ENCODE peak calls at places on chromosomes 12 and 14, in eight cellular contexts. One of them, this sample, is unnamed.

GRCh38 chr14:57871487-57872080 is 5.7 kb upstream of the SLC35F4 start:
- DNase-seq in tibial artery: no peak
- DNase-seq in GM12865: peak; percentile 43
- DNase-seq in bronchial epithelial cell: peak; percentile 39
- DNase-seq in BJ: no peak
- DNase-seq in choroid plexus epithelial cell: peak; percentile 60
- DNase-seq in uterus: no peak
- DNase-seq in lower lobe of right lung: no peak
- DNase-seq in this sample: peak; percentile 18

GRCh38 chr14:105944632-105945610 is 418.5 kb downstream of the TMEM121 start:
- DNase-seq in tibial artery: peak; percentile 63
- DNase-seq in GM12865: peak; percentile 86
- DNase-seq in lower lobe of right lung: peak; percentile 80
- DNase-seq in bronchial epithelial cell: no peak
- DNase-seq in choroid plexus epithelial cell: no peak
- DNase-seq in BJ: no peak
- DNase-seq in uterus: no peak
- DNase-seq in this sample: peak; percentile 76

GRCh38 chr12:127270193-127270592 is 996.8 kb upstream of the TMEM132C start:
- DNase-seq in lower lobe of right lung: no peak
- DNase-seq in bronchial epithelial cell: peak; percentile 89
- DNase-seq in GM12865: no peak
- DNase-seq in choroid plexus epithelial cell: peak; percentile 73
- DNase-seq in uterus: no peak
- DNase-seq in BJ: no peak
- DNase-seq in tibial artery: no peak
- DNase-seq in this sample: no peak

GRCh38 chr14:23385840-23386657 is 9.2 kb downstream of the CMTM5 start:
- DNase-seq in choroid plexus epithelial cell: no peak
- DNase-seq in tibial artery: no peak
- DNase-seq in GM12865: no peak
- DNase-seq in BJ: no peak
- DNase-seq in uterus: no peak
- DNase-seq in lower lobe of right lung: no peak
- DNase-seq in bronchial epithelial cell: no peak
- DNase-seq in this sample: no peak

GRCh38 chr12:14828896-14829295 is 14.4 kb downstream of the ART4 start:
- DNase-seq in GM12865: peak; percentile 42
- DNase-seq in BJ: no peak
- DNase-seq in bronchial epithelial cell: peak; percentile 33
- DNase-seq in choroid plexus epithelial cell: peak; percentile 77
- DNase-seq in uterus: no peak
- DNase-seq in tibial artery: no peak
- DNase-seq in lower lobe of right lung: no peak
- DNase-seq in this sample: peak; percentile 18

GRCh38 chr14:70873627-70874026 is 33.6 kb upstream of the PCNX1 start:
- DNase-seq in bronchial epithelial cell: no peak
- DNase-seq in BJ: no peak
- DNase-seq in lower lobe of right lung: no peak
- DNase-seq in tibial artery: no peak
- DNase-seq in choroid plexus epithelial cell: no peak
- DNase-seq in GM12865: peak; percentile 54
- DNase-seq in uterus: no peak
- DNase-seq in this sample: no peak

GRCh38 chr14:34684578-34684977 is 29.8 kb downstream of the CFL2 start:
- DNase-seq in lower lobe of right lung: no peak
- DNase-seq in uterus: no peak
- DNase-seq in bronchial epithelial cell: no peak
- DNase-seq in BJ: no peak
- DNase-seq in tibial artery: no peak
- DNase-seq in GM12865: no peak
- DNase-seq in choroid plexus epithelial cell: peak; percentile 80
- DNase-seq in this sample: no peak

GRCh38 chr14:100671386-100671901 is 55.2 kb upstream of the DLK1 start:
- DNase-seq in bronchial epithelial cell: no peak
- DNase-seq in GM12865: no peak
- DNase-seq in uterus: no peak
- DNase-seq in choroid plexus epithelial cell: no peak
- DNase-seq in lower lobe of right lung: no peak
- DNase-seq in tibial artery: no peak
- DNase-seq in BJ: no peak
- DNase-seq in this sample: no peak

GRCh38 chr14:89027097-89027740 is 202.8 kb downstream of the TTC8 start:
- DNase-seq in lower lobe of right lung: peak; percentile 69
- DNase-seq in tibial artery: peak; percentile 71
- DNase-seq in uterus: peak; percentile 23
- DNase-seq in choroid plexus epithelial cell: peak; percentile 42
- DNase-seq in bronchial epithelial cell: no peak
- DNase-seq in GM12865: peak; percentile 68
- DNase-seq in BJ: no peak
- DNase-seq in this sample: peak; percentile 92

GRCh38 chr12:107488666-107489065 is 196.9 kb upstream of the PWP1 start:
- DNase-seq in uterus: no peak
- DNase-seq in GM12865: no peak
- DNase-seq in bronchial epithelial cell: no peak
- DNase-seq in choroid plexus epithelial cell: peak; percentile 69
- DNase-seq in BJ: no peak
- DNase-seq in lower lobe of right lung: no peak
- DNase-seq in tibial artery: no peak
- DNase-seq in this sample: no peak

GRCh38 chr14:21087294-21088091 is 11.0 kb downstream of the ZNF219 start:
- DNase-seq in tibial artery: no peak
- DNase-seq in GM12865: peak; percentile 78
- DNase-seq in choroid plexus epithelial cell: peak; percentile 98
- DNase-seq in bronchial epithelial cell: peak; percentile 84
- DNase-seq in lower lobe of right lung: no peak
- DNase-seq in uterus: no peak
- DNase-seq in BJ: peak; percentile 76
- DNase-seq in this sample: peak; percentile 62

GRCh38 chr14:65169351-65169750 is 67.0 kb upstream of the MAX start:
- DNase-seq in BJ: no peak
- DNase-seq in tibial artery: no peak
- DNase-seq in bronchial epithelial cell: peak; percentile 50
- DNase-seq in lower lobe of right lung: no peak
- DNase-seq in GM12865: peak; percentile 95
- DNase-seq in choroid plexus epithelial cell: peak; percentile 66
- DNase-seq in uterus: no peak
- DNase-seq in this sample: peak; percentile 80

GRCh38 chr12:65364021-65364420 is 85.5 kb downstream of the MSRB3 start:
- DNase-seq in tibial artery: no peak
- DNase-seq in GM12865: no peak
- DNase-seq in choroid plexus epithelial cell: peak; percentile 33
- DNase-seq in BJ: no peak
- DNase-seq in lower lobe of right lung: no peak
- DNase-seq in uterus: no peak
- DNase-seq in bronchial epithelial cell: no peak
- DNase-seq in this sample: no peak

GRCh38 chr12:122090759-122091535 is 12.4 kb downstream of the MLXIP start:
- DNase-seq in BJ: peak; percentile 89
- DNase-seq in lower lobe of right lung: no peak
- DNase-seq in bronchial epithelial cell: no peak
- DNase-seq in tibial artery: peak; percentile 77
- DNase-seq in GM12865: no peak
- DNase-seq in choroid plexus epithelial cell: peak; percentile 95
- DNase-seq in uterus: peak; percentile 68
- DNase-seq in this sample: no peak

GRCh38 chr14:82911930-82912329 is 1378.3 kb upstream of the SEL1L start:
- DNase-seq in bronchial epithelial cell: no peak
- DNase-seq in tibial artery: no peak
- DNase-seq in uterus: no peak
- DNase-seq in choroid plexus epithelial cell: no peak
- DNase-seq in BJ: no peak
- DNase-seq in lower lobe of right lung: no peak
- DNase-seq in GM12865: no peak
- DNase-seq in this sample: no peak

GRCh38 chr14:29035129-29035528 is 268.5 kb downstream of the FOXG1 start:
- DNase-seq in BJ: no peak
- DNase-seq in choroid plexus epithelial cell: no peak
- DNase-seq in bronchial epithelial cell: no peak
- DNase-seq in uterus: no peak
- DNase-seq in GM12865: no peak
- DNase-seq in lower lobe of right lung: no peak
- DNase-seq in tibial artery: no peak
- DNase-seq in this sample: no peak

GRCh38 chr12:63070709-63071108 is 80.3 kb downstream of the AVPR1A start:
- DNase-seq in uterus: no peak
- DNase-seq in tibial artery: no peak
- DNase-seq in BJ: no peak
- DNase-seq in bronchial epithelial cell: no peak
- DNase-seq in GM12865: no peak
- DNase-seq in lower lobe of right lung: no peak
- DNase-seq in choroid plexus epithelial cell: peak; percentile 15
- DNase-seq in this sample: no peak

GRCh38 chr14:79256311-79256879 is 954.9 kb downstream of the DIO2 start:
- DNase-seq in uterus: no peak
- DNase-seq in GM12865: no peak
- DNase-seq in tibial artery: no peak
- DNase-seq in choroid plexus epithelial cell: no peak
- DNase-seq in BJ: no peak
- DNase-seq in bronchial epithelial cell: no peak
- DNase-seq in lower lobe of right lung: no peak
- DNase-seq in this sample: no peak
- TF ChIP-seq CTCF in uterus: no peak
- TF ChIP-seq CTCF in GM12865: no peak
- TF ChIP-seq CTCF in tibial artery: no peak
- TF ChIP-seq CTCF in choroid plexus epithelial cell: no peak
- TF ChIP-seq CTCF in BJ: no peak
- TF ChIP-seq CTCF in bronchial epithelial cell: no peak
- TF ChIP-seq CTCF in lower lobe of right lung: no peak
- TF ChIP-seq CTCF in this sample: no peak

GRCh38 chr12:96063046-96063445 is 27.7 kb upstream of the LTA4H start:
- DNase-seq in bronchial epithelial cell: peak; percentile 35
- DNase-seq in choroid plexus epithelial cell: peak; percentile 47
- DNase-seq in BJ: no peak
- DNase-seq in tibial artery: no peak
- DNase-seq in uterus: no peak
- DNase-seq in lower lobe of right lung: no peak
- DNase-seq in GM12865: peak; percentile 21
- DNase-seq in this sample: no peak
- TF ChIP-seq CTCF in bronchial epithelial cell: no peak
- TF ChIP-seq CTCF in choroid plexus epithelial cell: peak; percentile 44
- TF ChIP-seq CTCF in BJ: peak; percentile 25
- TF ChIP-seq CTCF in tibial artery: no peak
- TF ChIP-seq CTCF in uterus: no peak
- TF ChIP-seq CTCF in lower lobe of right lung: no peak
- TF ChIP-seq CTCF in GM12865: no peak
- TF ChIP-seq CTCF in this sample: no peak

GRCh38 chr12:54589964-54590363 is 1.5 kb upstream of the PPP1R1A start:
- DNase-seq in uterus: no peak
- DNase-seq in tibial artery: no peak
- DNase-seq in lower lobe of right lung: no peak
- DNase-seq in BJ: no peak
- DNase-seq in choroid plexus epithelial cell: no peak
- DNase-seq in bronchial epithelial cell: no peak
- DNase-seq in GM12865: no peak
- DNase-seq in this sample: no peak

GRCh38 chr12:54586620-54587019 is 1.8 kb downstream of the PPP1R1A start:
- DNase-seq in tibial artery: no peak
- DNase-seq in choroid plexus epithelial cell: no peak
- DNase-seq in uterus: no peak
- DNase-seq in GM12865: no peak
- DNase-seq in bronchial epithelial cell: no peak
- DNase-seq in BJ: no peak
- DNase-seq in lower lobe of right lung: no peak
- DNase-seq in this sample: no peak

GRCh38 chr12:54587315-54587821 is 1.1 kb downstream of the PPP1R1A start:
- DNase-seq in GM12865: no peak
- DNase-seq in tibial artery: peak; percentile 85
- DNase-seq in uterus: no peak
- DNase-seq in lower lobe of right lung: no peak
- DNase-seq in bronchial epithelial cell: no peak
- DNase-seq in choroid plexus epithelial cell: no peak
- DNase-seq in BJ: no peak
- DNase-seq in this sample: no peak

GRCh38 chr12:54588892-54589291 is 433 bp upstream of the PPP1R1A start:
- DNase-seq in GM12865: no peak
- DNase-seq in choroid plexus epithelial cell: no peak
- DNase-seq in lower lobe of right lung: no peak
- DNase-seq in uterus: no peak
- DNase-seq in tibial artery: no peak
- DNase-seq in bronchial epithelial cell: no peak
- DNase-seq in BJ: no peak
- DNase-seq in this sample: no peak

DNA sequence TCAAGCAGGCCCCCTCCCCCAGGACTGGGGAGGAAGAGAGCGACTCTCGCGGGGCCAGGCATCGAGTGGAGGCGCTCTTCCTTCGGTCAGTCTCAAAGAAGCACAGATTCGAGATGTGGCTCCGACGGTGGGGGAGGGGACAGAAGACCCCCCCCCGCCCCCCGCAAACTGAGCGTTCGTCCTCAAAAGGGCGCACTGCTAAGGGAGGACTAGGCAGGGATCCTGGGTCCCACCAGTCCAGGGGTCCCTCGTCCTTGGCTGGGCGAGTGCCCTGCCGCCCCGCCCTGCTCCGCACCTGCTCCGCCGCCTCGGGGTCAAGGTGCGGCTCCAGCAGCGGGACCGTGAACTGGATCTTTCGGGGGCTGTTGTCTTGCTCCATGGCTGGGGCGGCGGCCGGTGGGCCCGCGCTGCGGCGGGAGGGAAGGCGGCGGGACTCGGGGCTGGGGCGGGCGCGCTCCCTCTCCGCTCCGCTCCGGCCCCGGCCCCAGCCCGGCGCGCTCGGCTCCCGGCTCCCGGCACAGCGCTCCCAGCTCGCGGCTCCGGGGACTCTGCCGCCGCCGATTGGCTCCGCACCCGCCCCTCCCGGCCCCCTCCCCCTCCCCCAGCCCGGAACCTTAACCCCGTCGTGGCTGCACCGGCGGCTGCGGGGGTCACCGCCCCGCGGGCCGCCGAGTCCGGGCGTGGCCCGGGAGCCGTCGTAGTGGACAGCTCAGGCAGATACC is at the start of gene PPP1R1A:
- DNase-seq in bronchial epithelial cell: no peak
- DNase-seq in GM12865: no peak
- DNase-seq in BJ: no peak
- DNase-seq in tibial artery: no peak
- DNase-seq in uterus: no peak
- DNase-seq in lower lobe of right lung: no peak
- DNase-seq in choroid plexus epithelial cell: no peak
- DNase-seq in this sample: no peak
- TF ChIP-seq CTCF in bronchial epithelial cell: no peak
- TF ChIP-seq CTCF in GM12865: no peak
- TF ChIP-seq CTCF in BJ: no peak
- TF ChIP-seq CTCF in tibial artery: no peak
- TF ChIP-seq CTCF in uterus: no peak
- TF ChIP-seq CTCF in lower lobe of right lung: no peak
- TF ChIP-seq CTCF in choroid plexus epithelial cell: no peak
- TF ChIP-seq CTCF in this sample: no peak

DNA sequence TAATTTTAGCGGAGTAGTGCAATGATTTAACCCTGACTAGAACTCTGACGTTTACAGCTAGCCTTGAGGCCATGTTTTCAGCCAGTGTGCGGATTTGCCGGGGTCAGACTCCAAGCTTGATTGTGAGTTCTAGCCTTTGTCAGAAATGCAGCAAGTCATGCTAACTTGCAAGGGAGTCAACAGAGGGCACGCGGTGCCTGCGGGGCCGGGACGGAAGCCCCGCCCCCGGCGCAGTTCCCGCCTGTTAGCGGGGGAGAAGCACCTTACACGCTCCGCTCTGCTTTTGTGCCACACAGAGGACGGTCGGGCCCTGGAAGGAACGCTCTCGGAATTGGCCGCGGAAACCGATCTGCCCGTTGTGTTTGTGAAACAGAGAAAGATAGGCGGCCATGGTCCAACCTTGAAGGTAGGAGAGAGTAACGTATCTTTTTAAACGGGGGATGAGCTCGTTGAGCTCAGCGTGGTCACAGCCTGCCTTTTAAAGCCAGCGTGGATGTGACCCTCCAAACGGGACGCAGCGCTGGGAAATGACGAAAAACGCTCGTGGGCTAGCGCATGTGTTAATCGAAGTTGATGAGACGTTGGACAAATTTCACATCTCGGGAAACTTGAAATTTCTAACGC is 14.8 kb upstream of the EID3 start:
- DNase-seq in uterus: peak; percentile 77
- DNase-seq in choroid plexus epithelial cell: peak; percentile 81
- DNase-seq in bronchial epithelial cell: peak; percentile 84
- DNase-seq in tibial artery: peak; percentile 89
- DNase-seq in GM12865: peak; percentile 94
- DNase-seq in lower lobe of right lung: peak; percentile 86
- DNase-seq in BJ: no peak
- DNase-seq in this sample: peak; percentile 90
- TF ChIP-seq CTCF in uterus: no peak
- TF ChIP-seq CTCF in choroid plexus epithelial cell: no peak
- TF ChIP-seq CTCF in bronchial epithelial cell: peak; percentile 7
- TF ChIP-seq CTCF in tibial artery: no peak
- TF ChIP-seq CTCF in GM12865: no peak
- TF ChIP-seq CTCF in lower lobe of right lung: peak; percentile 6
- TF ChIP-seq CTCF in BJ: no peak
- TF ChIP-seq CTCF in this sample: peak; percentile 27

This sample was measured in GM13976.